ENCODE peak calls at places on chromosome 10, in six cellular contexts. T is psoas muscle, D is Kasumi-1, P is RWPE2, Y is GM23338, X is NCI-H1694. H is an unnamed sample.
A peak's percentile ranks its signal among the peaks of the same experiment; 100 is the strongest.

GRCh38 chr10:62666264-62666663 is 138.3 kb upstream of the ADO start:
- DNase-seq in T (no peak), D (peak; percentile 88), P (no peak), Y (no peak), X (no peak), H (no peak)

GRCh38 chr10:42935466-42935865 is 141.4 kb upstream of the RET start:
- DNase-seq in T (no peak), D (no peak), P (no peak), Y (no peak), X (no peak), H (no peak)

GRCh38 chr10:81179805-81180452 is 642.2 kb downstream of the SH2D4B start:
- DNase-seq in T (no peak), D (peak; percentile 41), P (no peak), Y (peak; percentile 74), X (no peak), H (no peak)

GRCh38 chr10:33559105-33559504 is 224.6 kb upstream of the NRP1 start:
- DNase-seq in T (peak; percentile 23), D (no peak), P (no peak), Y (no peak), X (peak; percentile 6), H (no peak)

GRCh38 chr10:23262928-23263327 is 70.8 kb downstream of the PTF1A start:
- DNase-seq in T (no peak), D (no peak), P (no peak), Y (no peak), X (no peak), H (no peak)

GRCh38 chr10:110772454-110773025 is 99.2 kb upstream of the PDCD4 start:
- DNase-seq in T (no peak), D (no peak), P (no peak), Y (no peak), X (no peak), H (no peak)

GRCh38 chr10:103852189-103852711 is 3.1 kb downstream of the SH3PXD2A start:
- DNase-seq in T (peak; percentile 30), D (no peak), P (no peak), Y (no peak), X (no peak), H (no peak)

GRCh38 chr10:35335718-35336083 is 608 bp upstream of the CCNY start:
- DNase-seq in T (no peak), D (peak; percentile 41), P (no peak), Y (peak; percentile 46), X (no peak), H (no peak)

GRCh38 chr10:79292789-79293746 is 54.2 kb upstream of the PPIF start:
- DNase-seq in T (no peak), D (peak; percentile 38), P (no peak), Y (peak; percentile 66), X (no peak), H (no peak)

GRCh38 chr10:130809761-130810515 is 501.6 kb downstream of the TCERG1L start:
- DNase-seq in T (no peak), D (no peak), P (no peak), Y (no peak), X (no peak), H (no peak)

GRCh38 chr10:97109562-97109961 is 76.2 kb downstream of the SLIT1 start:
- DNase-seq in T (no peak), D (no peak), P (no peak), Y (no peak), X (peak; percentile 33), H (no peak)

GRCh38 chr10:62183442-62183841 is 85.2 kb downstream of the RTKN2 start:
- DNase-seq in T (no peak), D (no peak), P (no peak), Y (no peak), X (no peak), H (no peak)

GRCh38 chr10:70927221-70927943 is 39.0 kb upstream of the PCBD1 start:
- DNase-seq in T (no peak), D (no peak), P (no peak), Y (no peak), X (no peak), H (no peak)